ENCODE peak calls at places on chromosomes 11 and 22, in five cellular contexts. S is endothelial cell of umbilical vein, L is mammary epithelial cell, Y is fibroblast of lung, D is astrocyte. B is an unnamed sample.

GRCh38 chr22:30824096-30824495 is 129.4 kb downstream of the OSBP2 start:
- DNase-seq in S (no peak), L (no peak), Y (no peak), D (no peak), B (no peak)

GRCh38 chr11:13963949-13964770 is 1.6 kb downstream of the SPON1 start:
- DNase-seq in S (no peak), L (no peak), Y (no peak), D (no peak), B (no peak)

GRCh38 chr11:117595440-117595839 is 201.6 kb downstream of the DSCAML1 start:
- DNase-seq in S (no peak), L (no peak), Y (no peak), D (no peak), B (no peak)

GRCh38 chr22:20979243-20979809 is 2.8 kb upstream of the LZTR1 start:
- DNase-seq in S (peak), L (peak), Y (peak), D (peak), B (peak)

GRCh38 chr11:94567181-94567670 is at the start of gene PIWIL4:
- DNase-seq in S (no peak), L (no peak), Y (no peak), D (no peak), B (no peak)

GRCh38 chr11:289145-289705 is 299 bp downstream of the PGGHG start:
- DNase-seq in S (no peak), L (no peak), Y (no peak), D (no peak), B (no peak)

GRCh38 chr22:35109613-35110012 is 43.7 kb downstream of the ISX start:
- DNase-seq in S (no peak), L (no peak), Y (no peak), D (no peak), B (no peak)

GRCh38 chr11:41053894-41054293 is 405.6 kb downstream of the LRRC4C start:
- DNase-seq in S (no peak), L (peak), Y (no peak), D (no peak), B (peak)

GRCh38 chr11:93194673-93195291 is 3.0 kb downstream of the SLC36A4 start:
- DNase-seq in S (no peak), L (no peak), Y (no peak), D (no peak), B (no peak)

GRCh38 chr11:20566591-20567434 is 32.6 kb upstream of the SLC6A5 start:
- DNase-seq in S (no peak), L (peak), Y (no peak), D (no peak), B (peak)

GRCh38 chr11:132718711-132719641 is 813.3 kb downstream of the OPCML start:
- DNase-seq in S (no peak), L (no peak), Y (peak), D (peak), B (no peak)

DNA sequence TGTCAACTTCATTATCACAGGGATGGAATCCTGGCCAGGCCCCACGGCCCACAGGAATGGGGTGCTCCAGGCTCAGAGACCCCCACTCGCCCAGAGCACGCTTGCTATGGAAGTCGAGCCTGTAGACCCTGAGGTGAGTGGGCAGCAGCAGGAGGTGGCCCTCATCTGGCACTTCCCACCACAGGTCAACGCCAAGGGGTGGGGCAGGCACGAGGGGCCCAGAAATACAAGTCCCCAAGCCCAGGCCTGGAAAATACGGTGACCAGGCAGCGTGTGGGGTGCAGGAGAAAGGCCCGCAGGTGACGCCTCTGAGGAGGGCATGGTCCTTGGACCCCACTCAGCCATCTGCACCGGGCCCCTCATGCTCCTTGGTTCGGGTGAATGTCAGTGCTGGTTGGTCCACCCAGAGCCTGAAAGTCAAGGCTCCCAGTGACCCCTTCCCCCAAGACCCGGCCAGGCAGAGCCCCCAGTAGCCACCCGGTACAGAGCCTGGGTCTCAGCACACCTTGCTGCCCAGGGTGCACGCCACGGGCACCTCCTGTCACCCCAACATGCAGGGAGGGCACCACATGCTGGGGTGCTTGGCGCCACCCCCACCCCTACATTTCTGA is 2.4 kb downstream of the MOB2 start:
- DNase-seq in S (no peak), L (no peak), Y (no peak), D (no peak), B (no peak)
- TF ChIP-seq EZH2 in S (no peak), L (no peak), Y (no peak), D (no peak), B (no peak)

DNA sequence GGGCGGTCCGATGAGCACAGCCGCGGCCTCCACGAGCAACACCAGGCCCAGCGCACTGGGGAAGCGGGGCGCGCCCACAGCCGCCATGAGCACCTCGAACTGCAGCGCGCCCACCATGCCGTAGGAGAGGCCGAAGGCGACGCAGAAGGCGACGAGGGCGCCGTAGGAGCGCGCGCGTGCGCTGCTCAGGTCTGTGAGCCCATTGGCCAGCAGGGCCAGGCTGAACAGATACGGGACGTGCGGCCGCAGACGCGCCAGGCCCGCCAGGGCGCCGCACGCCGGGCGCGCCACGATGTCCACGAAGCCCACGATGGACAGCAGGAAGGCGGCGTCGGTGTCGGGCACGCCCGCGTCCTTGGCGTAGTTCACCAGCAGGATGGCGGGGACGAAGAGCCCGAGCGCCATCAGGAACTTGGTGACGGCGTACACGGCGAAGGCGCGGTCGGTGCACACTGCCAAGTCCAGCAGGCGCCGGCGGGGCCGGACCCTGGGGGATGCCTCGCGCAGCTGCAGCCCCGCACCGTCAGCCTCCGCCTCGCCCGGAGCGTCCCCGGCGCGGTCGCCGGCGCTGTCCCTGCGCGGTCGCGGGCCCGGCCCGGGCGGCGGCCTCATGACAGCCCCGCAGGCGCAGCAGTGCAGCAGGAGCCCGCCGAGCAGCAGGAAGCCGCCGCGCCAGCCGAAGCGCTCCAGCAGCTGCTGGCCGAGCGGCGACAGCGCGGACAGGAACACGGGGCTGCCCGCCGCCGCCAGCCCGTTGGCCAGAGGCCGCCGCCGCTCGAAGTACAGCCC is 2.9 kb downstream of the SLC16A8 start:
- DNase-seq in S (peak), L (no peak), Y (peak), D (peak), B (no peak)
- TF ChIP-seq EZH2 in S (peak), L (peak), Y (peak), D (peak), B (peak)

GRCh38 chr11:16604784-16605439 is 133.5 kb upstream of the C11orf58 start:
- DNase-seq in S (peak), L (peak), Y (peak), D (peak), B (no peak)
- TF ChIP-seq EZH2 in S (peak), L (no peak), Y (no peak), D (peak), B (no peak)

GRCh38 chr11:110710520-110711381 is 1.5 kb downstream of the ARHGAP20 start:
- DNase-seq in S (peak), L (no peak), Y (peak), D (peak), B (no peak)
- TF ChIP-seq EZH2 in S (no peak), L (peak), Y (no peak), D (no peak), B (peak)

GRCh38 chr22:23856721-23857605 is 712 bp upstream of the SLC2A11 start:
- DNase-seq in S (peak), L (peak), Y (peak), D (peak), B (no peak)
- TF ChIP-seq EZH2 in S (no peak), L (no peak), Y (no peak), D (no peak), B (no peak)